ENCODE peak calls at places on chromosomes 5 and 9, in ten cellular contexts. U is WTC11, D is upper lobe of right lung, A is kidney epithelial cell, E is transverse colon, O is WERI-Rb-1, P is BE2C, H is cardiac fibroblast, J is upper lobe of left lung, Z is activated B cell treated with CpG ODN at 0.5 μM for 24 hours. R is an unnamed sample.

GRCh38 chr9:136345281-136346156 is 18.0 kb downstream of the DNLZ start:
- DNase-seq in P (peak), A (no peak), D (peak), H (peak), Z (no peak), J (peak), O (peak), E (peak), U (peak), R (peak)

GRCh38 chr5:145697251-145698016 is 137.7 kb downstream of the PRELID2 start:
- DNase-seq in J (no peak), H (peak), A (no peak), E (peak), Z (no peak), O (peak), P (peak), D (no peak), U (peak), R (peak)

GRCh38 chr9:20391208-20391607 is 231.1 kb downstream of the MLLT3 start:
- DNase-seq in H (no peak), O (no peak), Z (no peak), A (no peak), J (no peak), P (no peak), U (no peak), E (no peak), D (no peak), R (no peak)

GRCh38 chr5:162248107-162248713 is 180.6 kb downstream of the GABRG2 start:
- DNase-seq in P (peak), A (no peak), H (no peak), J (no peak), O (peak), Z (no peak), E (no peak), U (peak), D (no peak), R (peak)

GRCh38 chr5:58094031-58094430 is 365.9 kb downstream of the PLK2 start:
- DNase-seq in U (no peak), J (no peak), P (no peak), H (no peak), E (no peak), D (no peak), O (no peak), Z (no peak), A (peak), R (no peak)

GRCh38 chr5:140303987-140304386 is 1.1 kb upstream of the PFDN1 start:
- DNase-seq in Z (no peak), J (peak), D (no peak), O (no peak), P (no peak), U (no peak), H (no peak), A (no peak), E (no peak), R (no peak)

GRCh38 chr9:122192914-122193525 is 33.3 kb downstream of the MORN5 start:
- DNase-seq in O (no peak), A (no peak), E (no peak), Z (no peak), U (no peak), D (no peak), P (no peak), H (no peak), J (no peak), R (no peak)

GRCh38 chr5:1343931-1344901 is 683 bp downstream of the CLPTM1L start:
- DNase-seq in P (peak), O (peak), D (no peak), E (no peak), A (no peak), U (peak), J (no peak), H (no peak), Z (no peak), R (peak)

GRCh38 chr5:10673407-10673806 is 87.6 kb downstream of the DAP start:
- DNase-seq in O (no peak), P (no peak), U (no peak), D (no peak), A (no peak), H (no peak), Z (no peak), J (no peak), E (no peak), R (no peak)

GRCh38 chr5:36238896-36239295 is 2.8 kb downstream of the NADK2 start:
- DNase-seq in D (no peak), A (no peak), J (no peak), H (peak), O (no peak), P (no peak), U (no peak), E (no peak), Z (no peak), R (no peak)

GRCh38 chr9:91047529-91047928 is 245.9 kb downstream of the SYK start:
- DNase-seq in Z (no peak), J (no peak), O (no peak), H (no peak), P (no peak), A (no peak), U (no peak), D (no peak), E (peak), R (no peak)

GRCh38 chr5:78224358-78224757 is 70.1 kb downstream of the AP3B1 start:
- DNase-seq in H (no peak), U (no peak), D (no peak), E (no peak), J (no peak), O (no peak), P (no peak), Z (no peak), A (no peak), R (no peak)

GRCh38 chr5:78221467-78221866 is 73.0 kb downstream of the AP3B1 start:
- DNase-seq in U (no peak), Z (no peak), J (no peak), A (no peak), O (no peak), P (no peak), H (no peak), D (no peak), E (no peak), R (no peak)

GRCh38 chr5:78221964-78222451 is 72.5 kb downstream of the AP3B1 start:
- DNase-seq in U (peak), O (peak), A (no peak), D (no peak), H (peak), E (peak), Z (peak), P (peak), J (no peak), R (no peak)
- TF ChIP-seq CTCF in U (no peak), O (peak), A (no peak), D (no peak), H (peak), E (no peak), Z (no peak), P (peak), J (no peak), R (no peak)

GRCh38 chr9:106503759-106504158 is 359.2 kb upstream of the ZNF462 start:
- DNase-seq in O (no peak), E (no peak), H (no peak), P (no peak), A (no peak), Z (no peak), J (no peak), U (no peak), D (no peak), R (no peak)
- TF ChIP-seq CTCF in O (no peak), E (no peak), H (no peak), P (no peak), A (no peak), Z (no peak), J (no peak), U (no peak), D (no peak), R (no peak)

GRCh38 chr5:31579558-31579957 is 47.5 kb downstream of the C5orf22 start:
- DNase-seq in O (no peak), D (no peak), H (no peak), A (no peak), U (no peak), Z (no peak), J (no peak), E (no peak), P (no peak), R (no peak)
- TF ChIP-seq CTCF in O (no peak), D (no peak), H (no peak), A (no peak), U (no peak), Z (no peak), J (no peak), E (no peak), P (no peak), R (no peak)

DNA sequence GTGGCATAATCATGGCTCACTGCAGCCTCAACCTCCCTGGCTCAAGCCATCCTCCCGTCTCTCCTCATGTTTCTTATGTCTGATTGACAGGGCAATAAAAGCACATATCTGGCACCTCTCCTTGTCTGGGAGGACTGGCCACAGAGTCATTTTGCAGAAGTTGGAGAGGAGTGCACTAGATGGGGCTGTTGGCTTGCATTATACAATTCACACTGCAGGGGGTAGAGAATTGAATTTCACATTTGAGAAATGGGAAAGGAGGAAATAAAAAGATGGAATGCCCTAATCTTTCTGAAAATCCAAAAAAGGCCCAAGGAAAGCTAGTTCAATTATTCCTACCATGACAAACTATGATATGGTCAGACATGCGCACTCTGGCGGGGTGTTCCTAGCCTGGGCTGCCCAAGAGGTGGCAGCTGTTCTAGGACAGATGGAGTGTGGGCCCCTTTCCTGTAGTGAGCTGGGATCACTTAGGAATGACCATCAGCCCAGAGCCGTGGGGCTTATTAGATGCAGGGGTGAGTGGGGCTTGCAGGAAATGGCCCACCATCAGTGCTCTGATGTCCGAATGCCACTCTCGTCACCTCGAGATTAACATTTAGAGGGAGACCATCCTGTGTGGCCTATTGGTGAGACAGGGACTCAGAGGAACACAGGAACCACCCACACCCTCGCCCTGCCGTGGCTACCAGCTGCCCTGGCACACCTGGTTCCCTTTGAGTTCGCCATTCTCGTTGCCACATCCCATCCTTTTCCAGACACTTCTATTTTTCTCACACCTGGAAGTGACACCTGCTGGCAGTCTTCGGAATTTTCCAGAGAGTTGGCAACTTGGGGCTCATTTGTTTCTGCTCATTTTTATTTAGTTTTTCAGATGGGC is 21.8 kb upstream of the ANKRD18A start:
- DNase-seq in U (peak), D (no peak), H (peak), P (peak), Z (no peak), J (no peak), O (peak), E (peak), A (no peak), R (peak)
- TF ChIP-seq CTCF in U (peak), D (peak), H (peak), P (peak), Z (no peak), J (peak), O (peak), E (peak), A (peak), R (peak)

DNA sequence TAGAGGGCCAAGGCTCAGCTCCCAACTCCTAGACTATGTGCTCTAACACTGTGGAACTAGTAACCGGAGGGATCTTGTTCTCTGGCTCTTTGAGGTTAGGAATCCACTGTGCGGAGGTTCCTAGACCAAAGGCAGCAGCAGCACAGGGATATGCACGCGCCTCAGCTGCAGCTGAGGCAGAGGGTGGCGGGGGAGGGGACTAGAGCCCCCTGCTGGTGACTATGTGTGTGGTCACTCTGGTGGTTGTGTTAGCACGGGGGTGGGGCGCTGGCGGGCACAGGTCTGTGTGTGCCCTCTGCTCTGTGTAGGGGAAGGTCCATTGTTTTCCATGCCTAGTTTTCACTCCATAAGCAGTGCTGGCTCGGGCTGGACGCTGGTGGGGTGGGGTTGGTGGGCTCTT is 458.0 kb upstream of the IZUMO3 start:
- DNase-seq in H (no peak), O (peak), D (no peak), J (peak), U (peak), P (no peak), E (no peak), Z (no peak), A (no peak), R (peak)
- TF ChIP-seq CTCF in H (no peak), O (peak), D (no peak), J (no peak), U (peak), P (peak), E (no peak), Z (no peak), A (no peak), R (peak)

GRCh38 chr5:148383564-148384388 is at the start of gene FBXO38:
- DNase-seq in J (peak), A (peak), O (peak), H (peak), Z (peak), D (peak), P (peak), E (peak), U (peak), R (peak)
- TF ChIP-seq CTCF in J (peak), A (no peak), O (no peak), H (no peak), Z (no peak), D (no peak), P (peak), E (peak), U (no peak), R (no peak)

DNA sequence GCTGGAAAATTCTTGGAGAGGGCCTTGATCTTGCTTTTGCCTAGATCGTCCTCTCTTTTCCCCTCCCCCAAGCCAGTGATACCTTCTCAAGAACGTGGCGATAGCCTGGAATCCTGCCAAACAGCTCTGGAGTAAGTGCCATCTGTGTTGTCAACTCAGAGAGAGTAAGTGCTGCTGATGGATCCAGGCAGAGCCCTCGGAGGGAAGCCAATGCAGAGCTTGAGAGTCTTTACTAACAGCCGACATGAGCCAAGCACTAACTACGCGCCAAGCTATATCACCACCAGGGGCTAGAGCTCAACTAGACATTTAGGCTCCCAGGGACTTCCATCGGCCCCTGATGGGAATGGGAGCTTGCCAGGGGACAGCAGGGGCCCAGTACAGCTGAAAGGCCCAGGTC is 17.6 kb downstream of the RAPGEF1 start:
- DNase-seq in P (peak), A (no peak), D (no peak), O (peak), E (no peak), H (peak), U (no peak), J (no peak), Z (no peak), R (no peak)
- TF ChIP-seq CTCF in P (peak), A (no peak), D (no peak), O (peak), E (no peak), H (no peak), U (no peak), J (no peak), Z (no peak), R (peak)

DNA sequence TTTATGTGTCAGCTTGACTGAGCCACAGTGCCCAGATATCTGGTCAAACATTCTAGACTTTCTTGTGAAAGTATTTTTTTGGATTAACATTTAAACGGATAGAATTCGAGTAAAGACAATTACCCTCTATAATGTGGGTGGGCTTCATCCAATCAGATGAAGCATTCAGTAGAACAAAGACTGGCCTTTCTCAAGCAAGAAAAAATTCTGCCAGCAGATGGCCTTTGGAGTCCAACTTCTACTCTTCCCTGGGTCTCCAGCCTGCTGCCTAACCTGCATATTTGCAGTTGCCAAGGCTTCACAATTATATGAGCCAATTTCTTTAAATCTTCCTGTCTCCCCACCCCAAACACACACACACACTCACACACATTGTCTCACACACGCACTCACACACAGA is 86.4 kb downstream of the MED10 start:
- DNase-seq in D (no peak), P (peak), O (peak), E (no peak), Z (no peak), A (no peak), J (no peak), H (peak), U (no peak), R (no peak)
- TF ChIP-seq CTCF in D (no peak), P (peak), O (peak), E (no peak), Z (peak), A (peak), J (no peak), H (peak), U (no peak), R (peak)

GRCh38 chr9:4985376-4986266 is 549 bp downstream of the JAK2 start:
- DNase-seq in Z (no peak), J (no peak), A (no peak), U (peak), D (peak), H (peak), E (peak), O (peak), P (no peak), R (peak)
- TF ChIP-seq CTCF in Z (no peak), J (no peak), A (no peak), U (no peak), D (no peak), H (no peak), E (no peak), O (no peak), P (no peak), R (no peak)

GRCh38 chr5:177404641-177405134 is 4.2 kb upstream of the PFN3 start:
- DNase-seq in E (no peak), A (no peak), O (no peak), P (peak), U (no peak), J (no peak), D (no peak), H (no peak), Z (no peak), R (no peak)

GRCh38 chr5:177403826-177404640 is 3.6 kb upstream of the PFN3 start:
- DNase-seq in U (peak), J (peak), E (peak), H (peak), O (peak), A (no peak), P (peak), Z (peak), D (peak), R (peak)

GRCh38 chr5:177403194-177403825 is 2.8 kb upstream of the PFN3 start:
- DNase-seq in U (peak), E (peak), Z (peak), D (no peak), J (peak), A (no peak), P (peak), O (peak), H (no peak), R (peak)

GRCh38 chr5:177399903-177400868 is at the start of gene PFN3:
- DNase-seq in O (no peak), A (no peak), Z (no peak), P (no peak), J (peak), H (peak), E (peak), U (peak), D (no peak), R (peak)

GRCh38 chr5:177402271-177403043 is 2.0 kb upstream of the PFN3 start:
- DNase-seq in H (peak), E (peak), A (no peak), Z (peak), U (peak), D (peak), P (peak), O (peak), J (peak), R (peak)
- TF ChIP-seq CTCF in H (peak), E (peak), A (peak), Z (no peak), U (no peak), D (peak), P (peak), O (peak), J (peak), R (peak)

R was measured in glutamatergic neuron.